ENCODE peak calls at places on chromosomes 5 and 9, in nine cellular contexts. P is T-helper 9 cell; H is hippocampal formation; I is activated CD4-positive, alpha-beta T cell treated with anti-CD3 and anti-CD28 coated beads, Interleukin-2, amount 50 U/mL, for 1 hour; Y is T-helper 2 cell; N is K562; L is ACHN; W is A549; Q is T-cell. O is an unnamed sample.

GRCh38 chr5:169946743-169947142 is 33.6 kb downstream of the INSYN2B start:
- DNase-seq in N (no peak), L (no peak), H (no peak), Q (no peak), I (no peak), Y (no peak), P (no peak), W (no peak), O (no peak)

GRCh38 chr9:136400038-136400834 is at the start of gene SNAPC4:
- DNase-seq in I (peak; percentile 83), H (peak; percentile 79), W (peak; percentile 80), Q (peak; percentile 84), N (peak; percentile 92), L (peak; percentile 84), P (peak; percentile 82), Y (peak; percentile 80), O (peak; percentile 89)

GRCh38 chr9:34659592-34660253 is 2.7 kb downstream of the CCL27 start:
- DNase-seq in P (no peak), Y (no peak), Q (no peak), N (no peak), I (no peak), L (peak; percentile 7), H (no peak), W (no peak), O (no peak)

GRCh38 chr5:42991477-42992034 is 48.6 kb downstream of the ANXA2R start:
- DNase-seq in L (no peak), Q (no peak), W (no peak), P (no peak), I (peak; percentile 12), H (no peak), Y (no peak), N (no peak), O (no peak)

GRCh38 chr5:172076783-172077244 is 70.4 kb upstream of the FBXW11 start:
- DNase-seq in H (no peak), N (no peak), Q (no peak), W (no peak), L (no peak), P (no peak), I (no peak), Y (no peak), O (no peak)

GRCh38 chr5:114101153-114101552 is 260.7 kb upstream of the KCNN2 start:
- DNase-seq in I (no peak), W (peak; percentile 13), P (no peak), N (peak; percentile 28), Y (no peak), L (peak; percentile 53), Q (no peak), H (no peak), O (no peak)

GRCh38 chr5:1053391-1054017 is 44.9 kb downstream of the NKD2 start:
- DNase-seq in L (no peak), Q (no peak), P (no peak), W (no peak), N (no peak), I (no peak), H (no peak), Y (no peak), O (no peak)

GRCh38 chr5:33649801-33650482 is 209.2 kb downstream of the TARS1 start:
- DNase-seq in P (no peak), I (no peak), L (peak; percentile 2), Q (no peak), W (no peak), N (no peak), H (no peak), Y (no peak), O (no peak)

GRCh38 chr5:39167141-39167972 is 52.0 kb downstream of the FYB1 start:
- DNase-seq in P (no peak), L (no peak), Y (no peak), I (no peak), W (no peak), Q (no peak), N (no peak), H (no peak), O (no peak)

GRCh38 chr5:65808818-65809217 is 86.8 kb downstream of the NLN start:
- DNase-seq in H (no peak), P (no peak), Q (no peak), Y (no peak), L (no peak), W (no peak), N (no peak), I (no peak), O (no peak)

GRCh38 chr9:86767373-86767772 is 179.9 kb downstream of the GAS1 start:
- DNase-seq in W (no peak), Y (no peak), I (no peak), P (no peak), Q (no peak), H (no peak), L (no peak), N (no peak), O (no peak)

GRCh38 chr9:105037139-105037538 is 109.2 kb upstream of the ABCA1 start:
- DNase-seq in I (no peak), Q (no peak), P (no peak), L (no peak), H (no peak), N (no peak), W (no peak), Y (no peak), O (no peak)

GRCh38 chr9:136079211-136079915 is 15.7 kb downstream of the NACC2 start:
- DNase-seq in W (no peak), H (no peak), P (no peak), L (peak; percentile 12), Y (no peak), Q (no peak), I (no peak), N (no peak), O (peak; percentile 24)

GRCh38 chr9:5621327-5621726 is 7.6 kb upstream of the RIC1 start:
- DNase-seq in Q (no peak), Y (no peak), H (no peak), N (no peak), W (peak; percentile 12), P (no peak), L (no peak), I (no peak), O (no peak)

GRCh38 chr5:65394078-65394477 is 87.6 kb downstream of the ADAMTS6 start:
- DNase-seq in L (peak; percentile 66), N (no peak), Y (no peak), H (peak; percentile 33), P (no peak), Q (no peak), W (no peak), I (no peak), O (peak; percentile 51)

GRCh38 chr9:97853844-97854695 is 1.0 kb downstream of the FOXE1 start:
- DNase-seq in Y (peak; percentile 22), L (peak; percentile 78), I (peak; percentile 56), N (no peak), W (peak; percentile 41), Q (peak; percentile 47), P (peak; percentile 27), H (no peak), O (peak; percentile 36)